ENCODE peak calls at places on chromosomes 7 and 10, in nine cellular contexts. Y is esophagus muscularis mucosa, K is mammary epithelial cell, V is body of pancreas, O is SJSA1, R is BE2C, X is heart right ventricle, C is esophagus squamous epithelium, Z is pancreas. D is an unnamed sample.
A peak's percentile ranks its signal among the peaks of the same experiment; 100 is the strongest.

GRCh38 chr7:44391171-44391570 is 65.8 kb upstream of the CAMK2B start:
- DNase-seq in C (no peak), K (no peak), X (no peak), R (no peak), Z (no peak), V (no peak), Y (peak; percentile 70), O (no peak), D (no peak)

GRCh38 chr7:132226046-132226590 is 350.2 kb downstream of the PLXNA4 start:
- DNase-seq in O (no peak), Y (no peak), X (no peak), R (no peak), Z (no peak), V (no peak), C (no peak), K (no peak), D (no peak)

GRCh38 chr10:3119796-3120459 is 52.6 kb downstream of the PFKP start:
- DNase-seq in Y (no peak), R (peak; percentile 41), X (no peak), Z (no peak), C (no peak), V (no peak), K (no peak), O (no peak), D (no peak)

GRCh38 chr7:106070567-106071254 is 41.4 kb downstream of the SYPL1 start:
- DNase-seq in K (no peak), X (no peak), V (no peak), Y (no peak), O (no peak), Z (no peak), C (no peak), R (no peak), D (no peak)

GRCh38 chr10:72694476-72695369 is 2.8 kb downstream of the MCU start:
- DNase-seq in O (peak; percentile 51), Y (no peak), K (peak; percentile 24), R (peak; percentile 25), X (no peak), Z (no peak), C (no peak), V (no peak), D (no peak)

GRCh38 chr7:52620849-52621248 is 414.6 kb upstream of the POM121L12 start:
- DNase-seq in V (no peak), Y (no peak), K (no peak), R (no peak), C (no peak), X (no peak), Z (no peak), O (no peak), D (no peak)

GRCh38 chr10:90871279-90871760 is 454 bp upstream of the RPP30 start:
- DNase-seq in X (no peak), C (no peak), Y (no peak), R (peak; percentile 71), Z (no peak), V (peak; percentile 30), K (peak; percentile 64), O (peak; percentile 76), D (no peak)

GRCh38 chr10:68231106-68231901 is 609 bp downstream of the ATOH7 start:
- DNase-seq in Z (peak; percentile 52), O (peak; percentile 68), R (peak; percentile 79), X (peak; percentile 60), C (no peak), Y (peak; percentile 92), V (peak; percentile 63), K (peak; percentile 55), D (peak; percentile 69)

GRCh38 chr7:98626393-98627061 is 9.4 kb downstream of the NPTX2 start:
- DNase-seq in V (no peak), Z (no peak), K (no peak), Y (no peak), C (no peak), O (no peak), X (no peak), R (no peak), D (no peak)

GRCh38 chr7:43076189-43076605 is 36.2 kb upstream of the HECW1 start:
- DNase-seq in R (no peak), X (no peak), V (no peak), Y (no peak), O (no peak), C (no peak), Z (no peak), K (peak; percentile 33), D (no peak)

GRCh38 chr10:79321494-79321882 is 25.8 kb upstream of the PPIF start:
- DNase-seq in Y (no peak), Z (no peak), X (no peak), K (no peak), V (no peak), C (no peak), R (no peak), O (no peak), D (no peak)

GRCh38 chr7:140623995-140624902 is 16.4 kb downstream of the DENND2A start:
- DNase-seq in K (no peak), X (peak; percentile 53), O (peak; percentile 47), R (no peak), Z (no peak), Y (no peak), C (no peak), V (no peak), D (no peak)

GRCh38 chr10:31526681-31527080 is 207.7 kb downstream of the ZEB1 start:
- DNase-seq in R (no peak), O (no peak), Y (no peak), K (no peak), X (no peak), V (no peak), C (no peak), Z (no peak), D (no peak)

GRCh38 chr7:1514993-1515392 is 10.8 kb upstream of the INTS1 start:
- DNase-seq in O (no peak), Y (no peak), X (no peak), R (no peak), C (no peak), K (no peak), V (no peak), Z (no peak), D (no peak)

GRCh38 chr10:73601486-73601921 is 10.4 kb upstream of the USP54 start:
- DNase-seq in R (no peak), Z (peak; percentile 61), O (no peak), C (no peak), Y (no peak), V (peak; percentile 90), K (peak; percentile 88), X (no peak), D (no peak)

GRCh38 chr10:35074266-35074665 is 15.9 kb downstream of the CUL2 start:
- DNase-seq in V (no peak), Z (no peak), K (no peak), Y (no peak), O (no peak), X (no peak), R (no peak), C (no peak), D (no peak)

GRCh38 chr7:151064993-151065392 is 5.6 kb downstream of the SLC4A2 start:
- DNase-seq in Z (no peak), X (no peak), K (no peak), Y (no peak), R (no peak), O (no peak), V (no peak), C (no peak), D (no peak)

DNA sequence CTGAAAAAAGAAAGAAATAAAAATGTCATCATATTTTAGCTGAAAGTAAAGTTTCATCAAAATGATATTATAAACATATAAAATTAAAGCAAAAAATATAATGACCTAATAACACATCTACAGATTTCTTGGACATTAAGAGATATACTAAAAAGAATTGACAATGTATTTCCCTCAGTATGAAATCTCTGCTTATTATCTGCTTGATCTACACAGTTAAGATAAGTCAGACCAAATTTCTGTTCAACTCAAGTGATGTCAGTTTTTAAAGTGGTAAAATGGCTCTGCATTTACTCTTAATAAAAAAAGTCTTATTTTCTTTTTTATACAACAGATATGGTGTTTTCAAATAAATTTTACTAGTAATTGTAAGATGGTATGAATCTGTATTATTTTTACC is 159.4 kb upstream of the SEMA3A start:
- DNase-seq in R (no peak), K (no peak), O (no peak), X (no peak), C (no peak), V (no peak), Y (no peak), Z (no peak), D (no peak)
- H3K4me1 ChIP-seq in R (no peaks in the 10 kb centered on the region), K (no peaks in the 10 kb centered on the region), O (no peaks in the 10 kb centered on the region), X (no peaks in the 10 kb centered on the region), C (no peaks in the 10 kb centered on the region), V (no peaks in the 10 kb centered on the region), Y (no peaks in the 10 kb centered on the region), Z (no peaks in the 10 kb centered on the region), D (no peaks in the 10 kb centered on the region)

GRCh38 chr10:77793831-77794230 is 132.7 kb downstream of the DLG5 start:
- DNase-seq in Y (no peak), C (no peak), V (no peak), Z (no peak), K (no peak), X (no peak), O (no peak), R (no peak), D (no peak)
- H3K36me3 ChIP-seq in Y (peaks cover 99% of the 10 kb centered on the region), C (peaks cover 25% of the 10 kb centered on the region), V (peaks cover 11% of the 10 kb centered on the region), Z (peaks cover 37% of the 10 kb centered on the region), K (peaks cover 30% of the 10 kb centered on the region), X (no peaks in the 10 kb centered on the region), O (peaks cover 78% of the 10 kb centered on the region), R (peaks cover 6% of the 10 kb centered on the region), D (peaks cover 18% of the 10 kb centered on the region)

GRCh38 chr7:130884437-130885417 is 150.7 kb upstream of the KLF14 start:
- DNase-seq in Z (no peak), K (peak; percentile 55), X (no peak), V (no peak), C (no peak), O (no peak), Y (no peak), R (no peak), D (no peak)
- H3K4me1 ChIP-seq in Z (no peaks in the 10 kb centered on the region), K (peaks cover 49% of the 10 kb centered on the region), X (peaks cover 53% of the 10 kb centered on the region), V (peaks cover 31% of the 10 kb centered on the region), C (peaks cover 72% of the 10 kb centered on the region), O (peaks cover 53% of the 10 kb centered on the region), Y (peaks cover 48% of the 10 kb centered on the region), R (no peaks in the 10 kb centered on the region), D (peaks cover 57% of the 10 kb centered on the region)

GRCh38 chr7:47102442-47102841 is 479.5 kb downstream of the TNS3 start:
- DNase-seq in R (no peak), C (no peak), Y (peak; percentile 57), K (no peak), V (peak; percentile 43), Z (no peak), X (no peak), O (no peak), D (no peak)

GRCh38 chr7:47104206-47104549 is 477.7 kb downstream of the TNS3 start:
- DNase-seq in O (no peak), V (no peak), R (no peak), K (no peak), Y (no peak), C (no peak), X (no peak), Z (no peak), D (no peak)

GRCh38 chr7:47103498-47104205 is 478.3 kb downstream of the TNS3 start:
- DNase-seq in V (no peak), X (no peak), K (no peak), O (no peak), C (no peak), Z (no peak), R (no peak), Y (peak; percentile 91), D (no peak)

GRCh38 chr7:47100148-47100547 is 481.8 kb downstream of the TNS3 start:
- DNase-seq in R (no peak), K (no peak), Y (no peak), Z (no peak), V (no peak), C (no peak), X (no peak), O (no peak), D (no peak)

GRCh38 chr7:47100815-47101435 is 481.0 kb downstream of the TNS3 start:
- DNase-seq in X (peak; percentile 55), C (no peak), R (peak; percentile 46), V (peak; percentile 79), K (peak; percentile 35), Y (peak; percentile 72), Z (peak; percentile 61), O (peak; percentile 47), D (peak; percentile 68)
- H3K36me3 ChIP-seq in X (no peaks in the 10 kb centered on the region), C (no peaks in the 10 kb centered on the region), R (no peaks in the 10 kb centered on the region), V (no peaks in the 10 kb centered on the region), K (no peaks in the 10 kb centered on the region), Y (no peaks in the 10 kb centered on the region), Z (no peaks in the 10 kb centered on the region), O (no peaks in the 10 kb centered on the region), D (no peaks in the 10 kb centered on the region)

D was measured in right lobe of liver.